ENCODE peak calls at places on chromosomes 12 and 14, in ten cellular contexts. G, M, Q, I, J, O, K, Y, F and Z are unnamed samples.

GRCh38 chr14:34111933-34112332 is 161.1 kb upstream of the EGLN3 start:
- DNase-seq in G (no peak), M (no peak), Q (no peak), I (no peak), J (no peak), O (no peak), K (no peak), Y (no peak), F (no peak), Z (peak; percentile 56)

GRCh38 chr12:17976202-17976601 is 113.8 kb downstream of the RERGL start:
- DNase-seq in G (no peak), M (no peak), Q (no peak), I (no peak), J (no peak), O (peak; percentile 17), K (no peak), Y (no peak), F (no peak), Z (peak; percentile 13)

GRCh38 chr14:104970231-104971068 is 7.7 kb downstream of the AHNAK2 start:
- DNase-seq in G (peak; percentile 61), M (no peak), Q (peak; percentile 91), I (no peak), J (peak; percentile 54), O (peak; percentile 81), K (no peak), Y (peak; percentile 83), F (peak; percentile 81), Z (no peak)

GRCh38 chr12:123401753-123402683 is 18.1 kb downstream of the KMT5A start:
- DNase-seq in G (no peak), M (no peak), Q (no peak), I (no peak), J (no peak), O (no peak), K (no peak), Y (no peak), F (no peak), Z (no peak)

GRCh38 chr12:46371718-46372130 is 849 bp downstream of the SLC38A2 start:
- DNase-seq in G (no peak), M (peak; percentile 47), Q (peak; percentile 76), I (peak; percentile 76), J (peak; percentile 87), O (no peak), K (no peak), Y (no peak), F (peak; percentile 44), Z (peak; percentile 27)

GRCh38 chr12:83841620-83842019 is 1071.0 kb downstream of the SLC6A15 start:
- DNase-seq in G (no peak), M (no peak), Q (no peak), I (no peak), J (no peak), O (peak; percentile 28), K (no peak), Y (no peak), F (no peak), Z (no peak)

GRCh38 chr12:109467978-109468676 is 9.0 kb downstream of the KCTD10 start:
- DNase-seq in G (no peak), M (no peak), Q (no peak), I (no peak), J (no peak), O (no peak), K (no peak), Y (no peak), F (no peak), Z (no peak)

GRCh38 chr12:93757792-93758694 is 80.9 kb downstream of the CRADD start:
- DNase-seq in G (no peak), M (no peak), Q (no peak), I (no peak), J (no peak), O (no peak), K (no peak), Y (no peak), F (no peak), Z (no peak)

GRCh38 chr12:16674885-16675284 is 68.9 kb upstream of the LMO3 start:
- DNase-seq in G (no peak), M (no peak), Q (no peak), I (no peak), J (no peak), O (no peak), K (no peak), Y (no peak), F (no peak), Z (no peak)
- H3K27me3 ChIP-seq in G (no peaks in the 10 kb centered on the region), M (no peaks in the 10 kb centered on the region), Q (no peaks in the 10 kb centered on the region), I (no peaks in the 10 kb centered on the region), J (no peaks in the 10 kb centered on the region), O (no peaks in the 10 kb centered on the region), K (no peaks in the 10 kb centered on the region), Y (no peaks in the 10 kb centered on the region), F (no peaks in the 10 kb centered on the region), Z (no peaks in the 10 kb centered on the region)

GRCh38 chr14:56797569-56798446 is 12.5 kb downstream of the OTX2 start:
- DNase-seq in G (no peak), M (no peak), Q (no peak), I (no peak), J (no peak), O (no peak), K (no peak), Y (no peak), F (no peak), Z (peak; percentile 38)

GRCh38 chr14:56795284-56795622 is 15.0 kb downstream of the OTX2 start:
- DNase-seq in G (no peak), M (no peak), Q (no peak), I (no peak), J (no peak), O (no peak), K (no peak), Y (no peak), F (no peak), Z (no peak)

GRCh38 chr14:56796259-56796658 is 14.0 kb downstream of the OTX2 start:
- DNase-seq in G (no peak), M (no peak), Q (no peak), I (no peak), J (no peak), O (no peak), K (no peak), Y (no peak), F (no peak), Z (no peak)

GRCh38 chr14:56798447-56799326 is 11.6 kb downstream of the OTX2 start:
- DNase-seq in G (no peak), M (no peak), Q (no peak), I (no peak), J (no peak), O (no peak), K (no peak), Y (no peak), F (no peak), Z (no peak)

DNA sequence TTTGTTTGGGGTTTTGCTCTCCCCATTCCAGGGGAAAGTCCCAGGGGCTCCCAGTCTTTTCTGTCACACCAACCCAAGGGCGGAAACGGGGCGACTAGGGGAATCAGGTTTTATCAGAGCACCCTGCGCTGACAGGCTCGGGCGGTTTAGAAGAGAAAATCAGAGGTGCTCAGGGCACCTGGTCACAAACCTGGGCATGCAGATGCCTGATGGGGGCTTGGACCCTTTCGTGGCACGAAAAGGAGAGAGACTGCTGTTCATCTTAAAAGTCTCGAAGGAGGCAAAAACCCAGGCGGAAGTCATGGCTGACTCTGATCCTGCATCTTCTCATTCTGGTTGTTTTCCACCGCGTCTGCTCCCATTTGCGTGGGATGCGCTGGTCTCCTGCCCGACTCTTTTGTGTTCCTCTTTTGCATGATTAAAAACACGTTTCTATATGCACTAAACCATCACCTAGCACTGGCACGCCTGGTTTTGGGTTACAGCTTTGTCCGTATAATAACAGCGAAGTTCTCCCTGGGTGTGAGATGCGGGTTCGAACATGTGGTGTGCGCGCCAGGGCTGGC is 13.2 kb downstream of the OTX2 start:
- DNase-seq in G (no peak), M (no peak), Q (no peak), I (no peak), J (no peak), O (no peak), K (no peak), Y (no peak), F (no peak), Z (no peak)
- H3K27me3 ChIP-seq in G (peaks cover 52% of the 10 kb centered on the region), M (peaks cover 98% of the 10 kb centered on the region), Q (peaks cover 89% of the 10 kb centered on the region), I (no peaks in the 10 kb centered on the region), J (peaks cover 7% of the 10 kb centered on the region), O (peaks cover 51% of the 10 kb centered on the region), K (peaks cover 6% of the 10 kb centered on the region), Y (peaks cover 99% of the 10 kb centered on the region), F (peaks cover 71% of the 10 kb centered on the region), Z (no peaks in the 10 kb centered on the region)

DNA sequence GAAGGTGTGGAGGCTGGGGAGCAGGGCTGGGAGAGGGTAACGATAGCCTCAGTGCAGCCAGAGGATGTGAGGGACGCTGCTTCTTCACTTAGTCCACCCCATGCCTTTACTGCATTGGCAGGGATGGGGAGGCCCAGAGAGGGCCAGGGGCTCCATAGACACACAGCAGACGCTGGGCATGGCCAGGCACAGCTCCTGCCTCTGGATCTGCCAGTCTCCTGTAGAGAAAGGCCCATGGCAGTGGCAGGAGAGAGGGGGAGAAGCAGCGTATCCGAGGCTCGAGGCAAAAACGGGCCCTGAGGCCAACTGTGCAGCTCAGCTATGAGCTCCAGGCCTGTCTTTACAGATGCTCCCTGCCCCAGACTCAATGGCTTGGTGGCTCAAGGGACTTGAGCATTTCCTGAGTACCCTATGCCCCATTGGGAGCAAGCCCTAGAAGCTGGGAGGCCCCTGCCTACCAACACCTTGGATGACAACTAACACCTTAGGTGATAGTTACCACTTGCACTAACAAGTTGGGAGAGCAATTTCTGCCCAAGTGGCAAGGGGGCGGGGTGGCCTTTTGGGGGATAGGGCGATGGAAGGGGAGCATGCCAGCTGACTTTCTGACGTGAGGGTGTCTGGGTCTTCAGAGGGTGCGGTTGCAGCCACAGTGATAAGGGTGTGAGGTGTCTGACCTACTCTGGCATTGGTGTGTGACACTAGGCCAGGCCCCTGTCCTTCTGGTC is 5.0 kb upstream of the LBHD2 start:
- DNase-seq in G (no peak), M (no peak), Q (no peak), I (no peak), J (no peak), O (no peak), K (no peak), Y (no peak), F (no peak), Z (no peak)
- H3K27me3 ChIP-seq in G (peaks cover 1% of the 10 kb centered on the region), M (no peaks in the 10 kb centered on the region), Q (peaks cover 35% of the 10 kb centered on the region), I (no peaks in the 10 kb centered on the region), J (no peaks in the 10 kb centered on the region), O (no peaks in the 10 kb centered on the region), K (no peaks in the 10 kb centered on the region), Y (peaks cover 17% of the 10 kb centered on the region), F (peaks cover 22% of the 10 kb centered on the region), Z (no peaks in the 10 kb centered on the region)

GRCh38 chr14:20848955-20849570 is 42.1 kb upstream of the RNASE3 start:
- DNase-seq in G (no peak), M (no peak), Q (no peak), I (no peak), J (no peak), O (no peak), K (no peak), Y (no peak), F (no peak), Z (no peak)

GRCh38 chr14:20846560-20846959 is 43.9 kb upstream of the RNASE1 start:
- DNase-seq in G (no peak), M (no peak), Q (no peak), I (no peak), J (no peak), O (no peak), K (no peak), Y (no peak), F (no peak), Z (no peak)

DNA sequence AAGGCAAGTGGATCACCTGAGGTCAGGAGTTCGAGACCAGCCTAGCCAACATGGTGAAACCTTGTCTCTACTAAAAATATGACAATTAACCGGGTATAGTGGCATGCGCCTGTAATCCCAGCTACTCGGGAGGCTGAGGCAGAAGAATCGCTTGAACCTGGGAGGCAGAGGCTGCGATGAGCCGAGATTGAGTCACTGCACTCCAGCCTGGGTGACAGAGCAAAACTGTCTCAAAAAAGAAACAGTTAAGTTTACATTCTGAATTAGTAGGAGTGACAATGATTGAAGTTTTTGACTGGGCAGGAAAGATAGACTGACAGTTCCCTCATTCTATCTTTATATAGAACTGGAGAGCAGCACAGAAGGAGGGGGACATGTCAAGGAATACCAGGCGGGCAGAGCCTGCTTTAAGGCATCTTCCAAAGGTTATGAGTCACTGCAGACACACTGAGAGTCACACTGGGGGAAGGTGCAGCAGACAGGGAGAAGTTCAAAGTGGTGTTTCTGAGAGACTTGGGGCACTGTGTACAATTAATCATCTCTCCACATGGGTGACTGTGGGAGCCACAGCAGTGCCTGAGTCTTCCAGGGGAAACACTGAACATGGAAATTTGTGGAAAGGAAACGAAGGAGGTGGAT is 42.8 kb upstream of the RNASE3 start:
- DNase-seq in G (no peak), M (no peak), Q (no peak), I (no peak), J (no peak), O (peak; percentile 74), K (no peak), Y (peak; percentile 29), F (peak; percentile 19), Z (no peak)
- H3K27me3 ChIP-seq in G (no peaks in the 10 kb centered on the region), M (no peaks in the 10 kb centered on the region), Q (peaks cover 8% of the 10 kb centered on the region), I (no peaks in the 10 kb centered on the region), J (no peaks in the 10 kb centered on the region), O (no peaks in the 10 kb centered on the region), K (no peaks in the 10 kb centered on the region), Y (peaks cover 3% of the 10 kb centered on the region), F (peaks cover 2% of the 10 kb centered on the region), Z (peaks cover 19% of the 10 kb centered on the region)